ENCODE peak calls at places on chromosomes 1 and 21, in six cellular contexts. Z is fibroblast of lung; K is IMR-90; S is neural progenitor cell; L is CD4-positive, alpha-beta memory T cell; D is OCI-LY7. Y is an unnamed sample.
A peak's percentile ranks its signal among the peaks of the same experiment; 100 is the strongest.

GRCh38 chr1:41802532-41803501 is 115.9 kb downstream of the HIVEP3 start:
- DNase-seq in Z (no peak), K (no peak), S (no peak), L (peak; percentile 51), D (peak; percentile 41), Y (peak; percentile 34)

GRCh38 chr1:73623946-73624345 is 574.0 kb downstream of the LRRIQ3 start:
- DNase-seq in Z (no peak), K (no peak), S (no peak), L (no peak), D (no peak), Y (no peak)

GRCh38 chr1:150895618-150896017 is 8.7 kb downstream of the CTXND2 start:
- DNase-seq in Z (peak; percentile 12), K (peak; percentile 49), S (no peak), L (no peak), D (no peak), Y (no peak)

GRCh38 chr1:37650721-37651120 is 16.0 kb upstream of the RSPO1 start:
- DNase-seq in Z (no peak), K (no peak), S (no peak), L (no peak), D (no peak), Y (no peak)

GRCh38 chr1:161869291-161869690 is 103.2 kb downstream of the ATF6 start:
- DNase-seq in Z (no peak), K (no peak), S (no peak), L (no peak), D (no peak), Y (no peak)

GRCh38 chr1:186978596-186979556 is 150.1 kb downstream of the PLA2G4A start:
- DNase-seq in Z (no peak), K (no peak), S (no peak), L (no peak), D (no peak), Y (no peak)

GRCh38 chr1:91078859-91079258 is 57.0 kb upstream of the ZNF644 start:
- DNase-seq in Z (no peak), K (no peak), S (no peak), L (no peak), D (no peak), Y (no peak)

GRCh38 chr1:157626099-157626498 is 28.2 kb upstream of the FCRL4 start:
- DNase-seq in Z (no peak), K (no peak), S (peak; percentile 45), L (no peak), D (peak; percentile 77), Y (no peak)

GRCh38 chr1:22317231-22317919 is 134.3 kb upstream of the ZBTB40 start:
- DNase-seq in Z (no peak), K (no peak), S (peak; percentile 66), L (no peak), D (peak; percentile 23), Y (no peak)

GRCh38 chr1:160827418-160827817 is 31.4 kb downstream of the LY9 start:
- DNase-seq in Z (peak; percentile 5), K (no peak), S (no peak), L (no peak), D (no peak), Y (no peak)

GRCh38 chr1:117166076-117166475 is 44.5 kb upstream of the TRIM45 start:
- DNase-seq in Z (peak; percentile 80), K (peak; percentile 95), S (no peak), L (no peak), D (no peak), Y (no peak)

GRCh38 chr1:173420330-173420806 is 56.8 kb upstream of the PRDX6 start:
- DNase-seq in Z (peak; percentile 90), K (peak; percentile 83), S (peak; percentile 79), L (peak; percentile 66), D (peak; percentile 79), Y (peak; percentile 53)

GRCh38 chr21:16891821-16892220 is 621.0 kb upstream of the CXADR start:
- DNase-seq in Z (peak; percentile 39), K (peak; percentile 60), S (no peak), L (no peak), D (no peak), Y (no peak)

GRCh38 chr21:46116846-46117585 is 19.1 kb downstream of the COL6A2 start:
- DNase-seq in Z (peak; percentile 81), K (no peak), S (no peak), L (no peak), D (no peak), Y (no peak)

GRCh38 chr1:55870076-55870475 is 654.9 kb upstream of the USP24 start:
- DNase-seq in Z (no peak), K (no peak), S (no peak), L (no peak), D (no peak), Y (no peak)

GRCh38 chr1:38777464-38777957 is 82.1 kb downstream of the RRAGC start:
- DNase-seq in Z (no peak), K (no peak), S (no peak), L (no peak), D (no peak), Y (no peak)

GRCh38 chr1:224558904-224559303 is 57.2 kb upstream of the CNIH3 start:
- DNase-seq in Z (no peak), K (no peak), S (no peak), L (no peak), D (no peak), Y (no peak)

GRCh38 chr1:110443393-110443918 is 7.5 kb upstream of the PROK1 start:
- DNase-seq in Z (no peak), K (no peak), S (no peak), L (no peak), D (no peak), Y (no peak)

GRCh38 chr1:209787551-209787950 is 3.2 kb upstream of the C1orf74 start:
- DNase-seq in Z (no peak), K (peak; percentile 41), S (no peak), L (no peak), D (no peak), Y (no peak)

GRCh38 chr21:40732998-40733397 is 114.0 kb downstream of the DSCAM start:
- DNase-seq in Z (no peak), K (no peak), S (no peak), L (no peak), D (no peak), Y (no peak)

GRCh38 chr21:17738171-17738953 is 80.8 kb downstream of the C21orf91 start:
- DNase-seq in Z (no peak), K (no peak), S (peak; percentile 4), L (no peak), D (no peak), Y (no peak)

GRCh38 chr21:45848805-45849204 is 132.8 kb upstream of the COL6A1 start:
- DNase-seq in Z (no peak), K (no peak), S (no peak), L (no peak), D (no peak), Y (no peak)

GRCh38 chr1:214123061-214123784 is 135.4 kb downstream of the PROX1 start:
- DNase-seq in Z (peak; percentile 76), K (peak; percentile 57), S (peak; percentile 86), L (peak; percentile 23), D (peak; percentile 32), Y (peak; percentile 52)

GRCh38 chr1:26705788-26706237 is 10.0 kb downstream of the ARID1A start:
- DNase-seq in Z (peak; percentile 80), K (peak; percentile 92), S (no peak), L (no peak), D (peak; percentile 43), Y (no peak)

GRCh38 chr1:89635825-89636815 is 3.2 kb downstream of the LRRC8C start:
- DNase-seq in Z (peak; percentile 70), K (peak; percentile 90), S (no peak), L (no peak), D (no peak), Y (no peak)

GRCh38 chr1:247966520-247967204 is 1.6 kb downstream of the OR2AK2 start:
- DNase-seq in Z (no peak), K (no peak), S (no peak), L (no peak), D (no peak), Y (no peak)

GRCh38 chr1:61538228-61538627 is 186.7 kb downstream of the TM2D1 start:
- DNase-seq in Z (no peak), K (no peak), S (no peak), L (no peak), D (no peak), Y (no peak)

GRCh38 chr1:50420283-50420682 is 3.0 kb downstream of the DMRTA2 start:
- DNase-seq in Z (no peak), K (no peak), S (peak; percentile 5), L (no peak), D (no peak), Y (no peak)

GRCh38 chr1:89581859-89582258 is 51.1 kb upstream of the LRRC8C start:
- DNase-seq in Z (no peak), K (no peak), S (no peak), L (no peak), D (no peak), Y (no peak)

GRCh38 chr1:34794790-34795180 is 2.0 kb downstream of the GJA4 start:
- DNase-seq in Z (no peak), K (no peak), S (no peak), L (no peak), D (no peak), Y (no peak)
- H3K4me3 ChIP-seq in Z (no peak overlapping the region), K (no peak overlapping the region), S (no peak overlapping the region), L (no peak overlapping the region), D (no peak overlapping the region), Y (no peak overlapping the region)

GRCh38 chr1:8816306-8816705 is 1.1 kb downstream of the RERE start:
- DNase-seq in Z (no peak), K (peak; percentile 53), S (no peak), L (no peak), D (peak; percentile 14), Y (no peak)

GRCh38 chr1:8813016-8813763 is 4.2 kb downstream of the RERE start:
- DNase-seq in Z (no peak), K (peak; percentile 48), S (no peak), L (no peak), D (no peak), Y (no peak)

GRCh38 chr1:8815582-8816285 is 1.7 kb downstream of the RERE start:
- DNase-seq in Z (peak; percentile 40), K (no peak), S (peak; percentile 37), L (no peak), D (peak; percentile 30), Y (peak; percentile 14)

GRCh38 chr1:8813991-8814390 is 3.4 kb downstream of the RERE start:
- DNase-seq in Z (no peak), K (peak; percentile 35), S (no peak), L (no peak), D (no peak), Y (no peak)

DNA sequence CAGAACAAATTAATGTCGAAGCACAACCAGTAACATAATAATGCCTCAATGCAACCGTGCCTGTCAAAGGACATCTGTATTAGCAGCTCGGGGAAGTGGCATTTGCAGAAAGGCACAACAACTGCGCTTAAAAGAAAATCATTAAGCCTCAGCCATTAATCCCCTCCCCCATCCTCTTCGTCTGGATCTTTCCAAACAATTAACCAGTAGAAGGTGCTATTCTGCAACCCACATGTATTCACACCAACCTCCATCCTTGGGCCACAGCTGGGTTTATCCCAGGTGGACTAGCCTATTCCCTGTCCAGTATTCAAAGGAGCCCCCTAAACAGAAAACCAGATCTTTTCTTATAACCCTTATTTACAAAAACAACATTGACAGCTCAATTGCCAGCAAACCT is 2.6 kb downstream of the RERE start:
- DNase-seq in Z (no peak), K (no peak), S (peak; percentile 72), L (no peak), D (peak; percentile 27), Y (no peak)
- H3K4me1 ChIP-seq in Z (peaks cover 2% of the 10 kb centered on the region), K (peaks cover 9% of the 10 kb centered on the region), S (peaks cover 20% of the 10 kb centered on the region), L (peaks cover 28% of the 10 kb centered on the region), D (peaks cover 35% of the 10 kb centered on the region), Y (peaks cover 10% of the 10 kb centered on the region)

GRCh38 chr1:20301463-20302092 is 10.9 kb downstream of the VWA5B1 start:
- DNase-seq in Z (no peak), K (peak; percentile 6), S (no peak), L (no peak), D (no peak), Y (no peak)
- H3K27ac ChIP-seq in Z (no peak overlapping the region), K (no peak overlapping the region), S (no peak overlapping the region), L (no peak overlapping the region), D (no peak overlapping the region), Y (no peak overlapping the region)

GRCh38 chr1:153741946-153742345 is 14.1 kb downstream of the INTS3 start:
- DNase-seq in Z (no peak), K (no peak), S (no peak), L (no peak), D (no peak), Y (no peak)
- H3K4me3 ChIP-seq in Z (no peak overlapping the region), K (no peak overlapping the region), S (no peak overlapping the region), L (no peak overlapping the region), D (no peak overlapping the region), Y (no peak overlapping the region)